ENCODE peak calls at places on chromosomes 7 and 10, in nine cellular contexts. Z is neural crest cell, X is GM13976, W is tibial nerve, O is colonic mucosa, Y is heart right ventricle, P is body of pancreas, B is A673, N is brain microvascular endothelial cell. L is an unnamed sample.

GRCh38 chr7:16636533-16637173 is 8.9 kb downstream of the ANKMY2 start:
- DNase-seq in W (no peak), N (no peak), B (no peak), P (no peak), X (no peak), Z (no peak), Y (no peak), O (no peak), L (no peak)

GRCh38 chr10:28714401-28715053 is 37.2 kb downstream of the BAMBI start:
- DNase-seq in B (no peak), N (no peak), X (no peak), Y (no peak), Z (no peak), P (no peak), O (no peak), W (no peak), L (no peak)

GRCh38 chr7:151695856-151696555 is 176.3 kb upstream of the RHEB start:
- DNase-seq in Y (no peak), B (no peak), W (no peak), O (no peak), P (no peak), N (no peak), Z (no peak), X (no peak), L (no peak)

GRCh38 chr7:44216019-44216418 is 15.2 kb downstream of the YKT6 start:
- DNase-seq in W (no peak), B (no peak), N (no peak), Y (peak; percentile 7), O (no peak), P (no peak), X (no peak), Z (no peak), L (no peak)

GRCh38 chr7:131196808-131197207 is 130.9 kb upstream of the MKLN1 start:
- DNase-seq in B (peak; percentile 46), W (no peak), X (no peak), Z (peak; percentile 17), P (no peak), N (peak; percentile 22), O (no peak), Y (no peak), L (no peak)

GRCh38 chr7:135672560-135673359 is 10.4 kb downstream of the STMP1 start:
- DNase-seq in N (peak; percentile 80), Y (no peak), B (peak; percentile 74), X (peak; percentile 54), O (peak; percentile 32), Z (peak; percentile 14), W (peak; percentile 41), P (peak; percentile 21), L (no peak)

GRCh38 chr10:58647770-58648169 is 135.1 kb downstream of the BICC1 start:
- DNase-seq in N (no peak), X (no peak), W (no peak), P (no peak), O (no peak), B (no peak), Z (no peak), Y (no peak), L (no peak)

GRCh38 chr7:33764752-33765451 is 140.4 kb upstream of the BMPER start:
- DNase-seq in P (peak; percentile 73), Y (no peak), Z (no peak), W (no peak), X (no peak), B (no peak), O (no peak), N (peak; percentile 83), L (no peak)

GRCh38 chr10:34113504-34114225 is 701.4 kb downstream of the PARD3 start:
- DNase-seq in O (no peak), Z (no peak), X (no peak), B (peak; percentile 75), Y (no peak), W (no peak), P (no peak), N (no peak), L (no peak)

GRCh38 chr10:102313221-102313896 is 68.0 kb downstream of the GBF1 start:
- DNase-seq in Y (no peak), O (no peak), B (no peak), X (no peak), W (no peak), N (no peak), P (no peak), Z (no peak), L (peak; percentile 43)

GRCh38 chr10:103781329-103782061 is 73.9 kb downstream of the SH3PXD2A start:
- DNase-seq in Y (no peak), W (no peak), X (no peak), P (no peak), N (peak; percentile 18), B (peak; percentile 63), O (peak; percentile 82), Z (no peak), L (no peak)

GRCh38 chr10:130300608-130301025 is 164.4 kb downstream of the GLRX3 start:
- DNase-seq in P (peak; percentile 58), N (no peak), Y (peak; percentile 61), O (no peak), B (peak; percentile 52), X (no peak), W (no peak), Z (no peak), L (no peak)

GRCh38 chr10:104989880-104990279 is 348.8 kb downstream of the SORCS3 start:
- DNase-seq in X (no peak), Z (no peak), W (no peak), Y (no peak), N (no peak), O (no peak), B (no peak), P (no peak), L (no peak)

DNA sequence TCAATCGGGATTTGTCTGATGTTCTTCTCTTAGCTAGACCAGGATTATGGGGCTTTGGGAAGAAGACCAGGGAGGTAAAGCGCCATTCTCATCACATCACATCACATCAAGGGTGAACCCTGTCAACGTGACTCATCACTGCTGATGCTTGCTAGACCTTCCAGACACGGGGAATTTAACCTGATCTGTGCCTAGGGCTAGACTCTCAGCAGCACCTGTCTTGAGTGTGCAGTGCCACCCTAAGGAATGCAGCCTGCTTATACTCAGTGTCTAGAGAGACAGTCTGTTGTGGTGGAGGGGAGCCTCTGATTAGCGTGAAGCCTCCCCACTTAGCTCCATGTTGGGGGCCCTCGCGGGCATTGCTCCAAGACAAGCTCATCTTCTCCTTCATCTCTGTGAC is 678.6 kb upstream of the FOXK1 start:
- DNase-seq in Y (no peak), O (no peak), W (no peak), X (no peak), P (no peak), B (no peak), Z (no peak), N (no peak), L (no peak)
- TF ChIP-seq CTCF in Y (no peak), O (no peak), W (no peak), X (no peak), P (no peak), B (no peak), Z (no peak), N (no peak), L (no peak)

DNA sequence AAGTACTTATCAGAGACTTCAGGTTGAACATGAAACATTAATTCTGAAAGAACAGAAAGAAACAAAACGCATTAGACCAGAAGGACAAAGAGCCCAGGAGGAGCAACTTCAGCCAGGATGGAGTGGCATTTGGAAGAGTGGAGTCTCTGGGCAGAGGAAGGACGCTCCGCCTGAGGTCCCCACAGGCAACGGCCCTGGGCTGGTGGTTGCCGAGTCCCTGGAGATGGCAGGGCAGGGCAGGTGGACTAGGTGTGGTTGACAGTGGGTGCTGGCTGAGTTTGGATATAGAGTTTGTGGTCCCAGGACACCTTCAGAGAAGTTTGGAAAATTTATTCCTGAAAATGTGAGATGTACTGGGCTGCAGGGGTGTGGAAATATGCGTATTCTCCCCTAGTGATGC is 27.4 kb upstream of the LARP4B start:
- DNase-seq in X (no peak), B (no peak), W (no peak), O (no peak), Y (no peak), Z (no peak), P (no peak), N (no peak), L (no peak)
- TF ChIP-seq CTCF in X (no peak), B (no peak), W (no peak), O (no peak), Y (no peak), Z (no peak), P (no peak), N (no peak), L (no peak)

DNA sequence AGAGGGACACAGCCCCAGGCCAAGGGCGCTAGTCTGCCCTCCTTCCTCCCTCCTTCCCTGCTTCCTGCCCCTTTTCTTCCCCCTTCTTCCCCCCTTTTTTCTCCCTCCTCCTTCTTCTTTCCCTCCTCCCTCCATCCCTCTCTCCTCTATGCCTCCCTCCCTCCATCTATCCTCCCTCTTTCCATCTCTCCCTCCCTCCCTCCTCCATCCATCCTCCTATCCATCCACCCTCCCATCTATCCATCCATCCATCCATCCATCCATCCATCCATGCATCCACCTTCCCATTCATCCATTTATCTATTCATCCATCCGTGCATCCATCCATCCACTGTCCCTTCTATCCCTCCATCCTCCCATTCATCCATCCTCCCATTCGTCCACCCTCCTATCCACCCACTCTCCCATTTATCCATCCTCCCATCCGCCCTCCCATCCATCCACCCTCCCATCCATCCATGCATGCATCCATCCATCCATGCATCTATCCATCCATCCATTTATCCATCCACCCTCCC is 24.1 kb upstream of the PSMG3 start:
- DNase-seq in N (no peak), W (no peak), X (no peak), Y (no peak), O (no peak), Z (no peak), B (no peak), P (no peak), L (no peak)
- TF ChIP-seq CTCF in N (no peak), W (no peak), X (no peak), Y (no peak), O (no peak), Z (no peak), B (no peak), P (no peak), L (no peak)

GRCh38 chr10:13615650-13616049 is 28.9 kb downstream of the PRPF18 start:
- DNase-seq in B (peak; percentile 26), O (no peak), X (no peak), Z (no peak), W (no peak), N (no peak), Y (no peak), P (no peak), L (no peak)

GRCh38 chr10:13617146-13617545 is 30.4 kb downstream of the PRPF18 start:
- DNase-seq in O (no peak), N (no peak), W (no peak), P (no peak), Y (no peak), B (peak; percentile 59), X (no peak), Z (no peak), L (no peak)

GRCh38 chr10:13613519-13613918 is 26.8 kb downstream of the PRPF18 start:
- DNase-seq in O (no peak), Z (peak; percentile 5), P (no peak), Y (no peak), B (peak; percentile 63), W (peak; percentile 12), N (peak; percentile 52), X (no peak), L (no peak)

GRCh38 chr10:13614530-13615332 is 28.0 kb downstream of the PRPF18 start:
- DNase-seq in O (no peak), N (peak; percentile 62), B (peak; percentile 81), W (no peak), P (no peak), Y (no peak), X (no peak), Z (no peak), L (no peak)

GRCh38 chr10:13612654-13613373 is 26.0 kb downstream of the PRPF18 start:
- DNase-seq in P (no peak), W (no peak), Z (no peak), N (no peak), B (no peak), X (no peak), Y (no peak), O (no peak), L (no peak)
- TF ChIP-seq CTCF in P (no peak), W (no peak), Z (no peak), N (peak; percentile 18), B (no peak), X (no peak), Y (no peak), O (no peak), L (no peak)